ENCODE peak calls at places on chromosomes 3 and 15, in eight cellular contexts. One of them, this sample, is unnamed.

GRCh38 chr3:78912217-78912616 is 855.6 kb downstream of the ROBO1 start:
- DNase-seq in COR-L47: no peak
- DNase-seq in NAMALWA: no peak
- DNase-seq in stimulated activated CD4-positive, alpha-beta T cell treated with anti-CD3 and anti-CD28 coated beads, Interleukin-2, amount 100 ng/mL, for 48 hours: no peak
- DNase-seq in CD4-positive, alpha-beta T cell: no peak
- DNase-seq in activated naive CD4-positive, alpha-beta T cell: no peak
- DNase-seq in heart right ventricle: no peak
- DNase-seq in nucleus accumbens: no peak
- DNase-seq in this sample: peak

GRCh38 chr3:150180349-150180748 is 209.7 kb upstream of the PFN2 start:
- DNase-seq in COR-L47: no peak
- DNase-seq in NAMALWA: no peak
- DNase-seq in stimulated activated CD4-positive, alpha-beta T cell treated with anti-CD3 and anti-CD28 coated beads, Interleukin-2, amount 100 ng/mL, for 48 hours: no peak
- DNase-seq in CD4-positive, alpha-beta T cell: no peak
- DNase-seq in activated naive CD4-positive, alpha-beta T cell: no peak
- DNase-seq in heart right ventricle: no peak
- DNase-seq in nucleus accumbens: no peak
- DNase-seq in this sample: peak

GRCh38 chr3:102630531-102630930 is 195.7 kb downstream of the ZPLD1 start:
- DNase-seq in COR-L47: no peak
- DNase-seq in NAMALWA: no peak
- DNase-seq in stimulated activated CD4-positive, alpha-beta T cell treated with anti-CD3 and anti-CD28 coated beads, Interleukin-2, amount 100 ng/mL, for 48 hours: no peak
- DNase-seq in CD4-positive, alpha-beta T cell: no peak
- DNase-seq in activated naive CD4-positive, alpha-beta T cell: no peak
- DNase-seq in heart right ventricle: no peak
- DNase-seq in nucleus accumbens: no peak
- DNase-seq in this sample: no peak

GRCh38 chr15:91651251-91651650 is 202.3 kb upstream of the SLCO3A1 start:
- DNase-seq in COR-L47: no peak
- DNase-seq in NAMALWA: no peak
- DNase-seq in stimulated activated CD4-positive, alpha-beta T cell treated with anti-CD3 and anti-CD28 coated beads, Interleukin-2, amount 100 ng/mL, for 48 hours: no peak
- DNase-seq in CD4-positive, alpha-beta T cell: no peak
- DNase-seq in activated naive CD4-positive, alpha-beta T cell: no peak
- DNase-seq in heart right ventricle: no peak
- DNase-seq in nucleus accumbens: no peak
- DNase-seq in this sample: no peak

GRCh38 chr15:68693071-68693470 is 114.3 kb downstream of the CORO2B start:
- DNase-seq in COR-L47: no peak
- DNase-seq in NAMALWA: no peak
- DNase-seq in stimulated activated CD4-positive, alpha-beta T cell treated with anti-CD3 and anti-CD28 coated beads, Interleukin-2, amount 100 ng/mL, for 48 hours: no peak
- DNase-seq in CD4-positive, alpha-beta T cell: no peak
- DNase-seq in activated naive CD4-positive, alpha-beta T cell: no peak
- DNase-seq in heart right ventricle: no peak
- DNase-seq in nucleus accumbens: no peak
- DNase-seq in this sample: peak

GRCh38 chr3:121431717-121432517 is 113.9 kb downstream of the POLQ start:
- DNase-seq in COR-L47: no peak
- DNase-seq in NAMALWA: peak
- DNase-seq in stimulated activated CD4-positive, alpha-beta T cell treated with anti-CD3 and anti-CD28 coated beads, Interleukin-2, amount 100 ng/mL, for 48 hours: peak
- DNase-seq in CD4-positive, alpha-beta T cell: peak
- DNase-seq in activated naive CD4-positive, alpha-beta T cell: no peak
- DNase-seq in heart right ventricle: no peak
- DNase-seq in nucleus accumbens: no peak
- DNase-seq in this sample: peak

GRCh38 chr3:71101014-71101413 is 482.5 kb downstream of the FOXP1 start:
- DNase-seq in COR-L47: no peak
- DNase-seq in NAMALWA: no peak
- DNase-seq in stimulated activated CD4-positive, alpha-beta T cell treated with anti-CD3 and anti-CD28 coated beads, Interleukin-2, amount 100 ng/mL, for 48 hours: no peak
- DNase-seq in CD4-positive, alpha-beta T cell: no peak
- DNase-seq in activated naive CD4-positive, alpha-beta T cell: no peak
- DNase-seq in heart right ventricle: no peak
- DNase-seq in nucleus accumbens: no peak
- DNase-seq in this sample: peak

GRCh38 chr3:15426579-15427118 is 695 bp downstream of the METTL6 start:
- DNase-seq in COR-L47: no peak
- DNase-seq in NAMALWA: no peak
- DNase-seq in stimulated activated CD4-positive, alpha-beta T cell treated with anti-CD3 and anti-CD28 coated beads, Interleukin-2, amount 100 ng/mL, for 48 hours: no peak
- DNase-seq in CD4-positive, alpha-beta T cell: no peak
- DNase-seq in activated naive CD4-positive, alpha-beta T cell: no peak
- DNase-seq in heart right ventricle: no peak
- DNase-seq in nucleus accumbens: no peak
- DNase-seq in this sample: no peak

GRCh38 chr15:49692514-49693090 is 71.8 kb downstream of the DTWD1 start:
- DNase-seq in COR-L47: no peak
- DNase-seq in NAMALWA: no peak
- DNase-seq in stimulated activated CD4-positive, alpha-beta T cell treated with anti-CD3 and anti-CD28 coated beads, Interleukin-2, amount 100 ng/mL, for 48 hours: no peak
- DNase-seq in CD4-positive, alpha-beta T cell: no peak
- DNase-seq in activated naive CD4-positive, alpha-beta T cell: no peak
- DNase-seq in heart right ventricle: no peak
- DNase-seq in nucleus accumbens: no peak
- DNase-seq in this sample: no peak

GRCh38 chr15:87528873-87529272 is 727.7 kb downstream of the NTRK3 start:
- DNase-seq in COR-L47: no peak
- DNase-seq in NAMALWA: no peak
- DNase-seq in stimulated activated CD4-positive, alpha-beta T cell treated with anti-CD3 and anti-CD28 coated beads, Interleukin-2, amount 100 ng/mL, for 48 hours: no peak
- DNase-seq in CD4-positive, alpha-beta T cell: no peak
- DNase-seq in activated naive CD4-positive, alpha-beta T cell: no peak
- DNase-seq in heart right ventricle: no peak
- DNase-seq in nucleus accumbens: no peak
- DNase-seq in this sample: no peak

GRCh38 chr3:71305246-71306206 is 278.0 kb downstream of the FOXP1 start:
- DNase-seq in COR-L47: peak
- DNase-seq in NAMALWA: no peak
- DNase-seq in stimulated activated CD4-positive, alpha-beta T cell treated with anti-CD3 and anti-CD28 coated beads, Interleukin-2, amount 100 ng/mL, for 48 hours: no peak
- DNase-seq in CD4-positive, alpha-beta T cell: peak
- DNase-seq in activated naive CD4-positive, alpha-beta T cell: no peak
- DNase-seq in heart right ventricle: peak
- DNase-seq in nucleus accumbens: peak
- DNase-seq in this sample: peak

GRCh38 chr3:127367593-127367992 is 79.7 kb upstream of the PRR20G start:
- DNase-seq in COR-L47: no peak
- DNase-seq in NAMALWA: no peak
- DNase-seq in stimulated activated CD4-positive, alpha-beta T cell treated with anti-CD3 and anti-CD28 coated beads, Interleukin-2, amount 100 ng/mL, for 48 hours: no peak
- DNase-seq in CD4-positive, alpha-beta T cell: no peak
- DNase-seq in activated naive CD4-positive, alpha-beta T cell: no peak
- DNase-seq in heart right ventricle: no peak
- DNase-seq in nucleus accumbens: no peak
- DNase-seq in this sample: no peak

GRCh38 chr3:87792532-87793321 is 266.1 kb downstream of the CGGBP1 start:
- DNase-seq in COR-L47: no peak
- DNase-seq in NAMALWA: no peak
- DNase-seq in stimulated activated CD4-positive, alpha-beta T cell treated with anti-CD3 and anti-CD28 coated beads, Interleukin-2, amount 100 ng/mL, for 48 hours: no peak
- DNase-seq in CD4-positive, alpha-beta T cell: no peak
- DNase-seq in activated naive CD4-positive, alpha-beta T cell: no peak
- DNase-seq in heart right ventricle: peak
- DNase-seq in nucleus accumbens: no peak
- DNase-seq in this sample: peak

GRCh38 chr15:89492111-89492641 is 4.2 kb downstream of the RHCG start:
- DNase-seq in COR-L47: no peak
- DNase-seq in NAMALWA: peak
- DNase-seq in stimulated activated CD4-positive, alpha-beta T cell treated with anti-CD3 and anti-CD28 coated beads, Interleukin-2, amount 100 ng/mL, for 48 hours: no peak
- DNase-seq in CD4-positive, alpha-beta T cell: no peak
- DNase-seq in activated naive CD4-positive, alpha-beta T cell: no peak
- DNase-seq in heart right ventricle: no peak
- DNase-seq in nucleus accumbens: no peak
- DNase-seq in this sample: peak

GRCh38 chr15:79431636-79432344 is at the start of gene MINAR1:
- DNase-seq in COR-L47: peak
- DNase-seq in NAMALWA: no peak
- DNase-seq in stimulated activated CD4-positive, alpha-beta T cell treated with anti-CD3 and anti-CD28 coated beads, Interleukin-2, amount 100 ng/mL, for 48 hours: no peak
- DNase-seq in CD4-positive, alpha-beta T cell: no peak
- DNase-seq in activated naive CD4-positive, alpha-beta T cell: no peak
- DNase-seq in heart right ventricle: no peak
- DNase-seq in nucleus accumbens: no peak
- DNase-seq in this sample: peak

GRCh38 chr3:53161820-53162671 is 1.0 kb downstream of the PRKCD start:
- DNase-seq in COR-L47: no peak
- DNase-seq in NAMALWA: peak
- DNase-seq in stimulated activated CD4-positive, alpha-beta T cell treated with anti-CD3 and anti-CD28 coated beads, Interleukin-2, amount 100 ng/mL, for 48 hours: no peak
- DNase-seq in CD4-positive, alpha-beta T cell: peak
- DNase-seq in activated naive CD4-positive, alpha-beta T cell: no peak
- DNase-seq in heart right ventricle: peak
- DNase-seq in nucleus accumbens: no peak
- DNase-seq in this sample: peak

GRCh38 chr15:62125763-62126162 is 39.3 kb downstream of the C2CD4B start:
- DNase-seq in COR-L47: peak
- DNase-seq in NAMALWA: peak
- DNase-seq in stimulated activated CD4-positive, alpha-beta T cell treated with anti-CD3 and anti-CD28 coated beads, Interleukin-2, amount 100 ng/mL, for 48 hours: no peak
- DNase-seq in CD4-positive, alpha-beta T cell: no peak
- DNase-seq in activated naive CD4-positive, alpha-beta T cell: no peak
- DNase-seq in heart right ventricle: no peak
- DNase-seq in nucleus accumbens: no peak
- DNase-seq in this sample: peak

GRCh38 chr15:91465086-91465485 is 365.0 kb downstream of the SV2B start:
- DNase-seq in COR-L47: no peak
- DNase-seq in NAMALWA: no peak
- DNase-seq in stimulated activated CD4-positive, alpha-beta T cell treated with anti-CD3 and anti-CD28 coated beads, Interleukin-2, amount 100 ng/mL, for 48 hours: no peak
- DNase-seq in CD4-positive, alpha-beta T cell: no peak
- DNase-seq in activated naive CD4-positive, alpha-beta T cell: no peak
- DNase-seq in heart right ventricle: no peak
- DNase-seq in nucleus accumbens: no peak
- DNase-seq in this sample: peak

GRCh38 chr3:49899815-49900214 is 3.9 kb downstream of the MST1R start:
- DNase-seq in COR-L47: no peak
- DNase-seq in NAMALWA: peak
- DNase-seq in stimulated activated CD4-positive, alpha-beta T cell treated with anti-CD3 and anti-CD28 coated beads, Interleukin-2, amount 100 ng/mL, for 48 hours: no peak
- DNase-seq in CD4-positive, alpha-beta T cell: no peak
- DNase-seq in activated naive CD4-positive, alpha-beta T cell: no peak
- DNase-seq in heart right ventricle: no peak
- DNase-seq in nucleus accumbens: no peak
- DNase-seq in this sample: peak